ENCODE peak calls at places on chromosomes 7 and 10, in eight cellular contexts. Q, H, S, A, G, F, K and P are unnamed samples.

GRCh38 chr7:76328390-76328789 is 25.9 kb downstream of the HSPB1 start:
- DNase-seq in Q (no peak), H (no peak), S (no peak), A (no peak), G (no peak), F (no peak), K (no peak), P (no peak)

GRCh38 chr7:5082806-5083205 is 37.1 kb downstream of the RBAK start:
- DNase-seq in Q (no peak), H (no peak), S (no peak), A (no peak), G (no peak), F (no peak), K (no peak), P (no peak)

GRCh38 chr10:21497177-21497807 is 28.2 kb downstream of the SKIDA1 start:
- DNase-seq in Q (peak), H (peak), S (peak), A (peak), G (peak), F (peak), K (peak), P (peak)

GRCh38 chr10:92757066-92757716 is 67.4 kb downstream of the HHEX start:
- DNase-seq in Q (peak), H (peak), S (peak), A (peak), G (peak), F (peak), K (peak), P (peak)

GRCh38 chr7:44289341-44290249 is 35.8 kb downstream of the CAMK2B start:
- DNase-seq in Q (no peak), H (no peak), S (no peak), A (no peak), G (no peak), F (no peak), K (no peak), P (no peak)

GRCh38 chr7:51869452-51869851 is 552.8 kb upstream of the COBL start:
- DNase-seq in Q (no peak), H (no peak), S (no peak), A (no peak), G (no peak), F (no peak), K (no peak), P (no peak)

GRCh38 chr7:7970113-7970619 is 1.6 kb downstream of the GLCCI1 start:
- DNase-seq in Q (peak), H (peak), S (no peak), A (peak), G (no peak), F (peak), K (no peak), P (peak)

GRCh38 chr7:81385370-81385769 is 384.5 kb downstream of the HGF start:
- DNase-seq in Q (no peak), H (no peak), S (no peak), A (no peak), G (no peak), F (no peak), K (no peak), P (no peak)

GRCh38 chr7:51263631-51264484 is 52.8 kb downstream of the COBL start:
- DNase-seq in Q (no peak), H (no peak), S (peak), A (no peak), G (peak), F (peak), K (peak), P (no peak)

GRCh38 chr10:69229565-69229886 is 9.4 kb downstream of the HKDC1 start:
- DNase-seq in Q (no peak), H (no peak), S (no peak), A (no peak), G (no peak), F (no peak), K (no peak), P (no peak)

GRCh38 chr7:155850730-155851678 is 38.7 kb upstream of the SHH start:
- DNase-seq in Q (no peak), H (no peak), S (no peak), A (no peak), G (no peak), F (no peak), K (no peak), P (no peak)

GRCh38 chr10:60942604-60943269 is 1.2 kb downstream of the RHOBTB1 start:
- DNase-seq in Q (no peak), H (peak), S (no peak), A (peak), G (peak), F (peak), K (no peak), P (no peak)

GRCh38 chr10:49174926-49175500 is 13.2 kb downstream of the TMEM273 start:
- DNase-seq in Q (no peak), H (no peak), S (no peak), A (no peak), G (no peak), F (peak), K (no peak), P (no peak)

GRCh38 chr10:71058308-71058707 is 154.1 kb upstream of the UNC5B start:
- DNase-seq in Q (no peak), H (no peak), S (no peak), A (no peak), G (no peak), F (no peak), K (no peak), P (no peak)

GRCh38 chr10:71131508-71132088 is 80.8 kb upstream of the UNC5B start:
- DNase-seq in Q (no peak), H (no peak), S (no peak), A (no peak), G (no peak), F (no peak), K (no peak), P (no peak)

DNA sequence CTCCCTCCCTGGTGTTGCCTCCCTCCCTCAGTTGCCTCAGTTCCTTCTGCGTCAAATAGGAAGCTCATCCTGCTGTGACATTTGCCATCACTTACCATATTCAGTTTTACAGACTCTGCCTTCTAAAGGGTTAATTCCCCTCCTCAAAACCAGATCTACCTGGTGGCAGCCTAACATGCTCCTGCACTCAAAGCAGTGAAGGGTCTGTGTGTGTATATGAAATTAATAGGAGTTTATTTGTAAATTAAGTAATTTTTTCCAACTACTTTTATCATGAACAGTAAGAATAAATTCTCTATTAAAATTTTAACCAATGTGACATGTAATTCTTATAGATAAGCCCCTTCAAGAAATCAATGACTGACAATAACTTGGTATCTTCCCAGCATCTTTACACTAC is 158.6 kb upstream of the INSYN2A start:
- DNase-seq in Q (no peak), H (no peak), S (peak), A (no peak), G (no peak), F (no peak), K (no peak), P (no peak)
- TF ChIP-seq EZH2phosphoT487 in Q (no peak), H (no peak), S (no peak), A (no peak), G (no peak), F (no peak), K (no peak), P (no peak)

DNA sequence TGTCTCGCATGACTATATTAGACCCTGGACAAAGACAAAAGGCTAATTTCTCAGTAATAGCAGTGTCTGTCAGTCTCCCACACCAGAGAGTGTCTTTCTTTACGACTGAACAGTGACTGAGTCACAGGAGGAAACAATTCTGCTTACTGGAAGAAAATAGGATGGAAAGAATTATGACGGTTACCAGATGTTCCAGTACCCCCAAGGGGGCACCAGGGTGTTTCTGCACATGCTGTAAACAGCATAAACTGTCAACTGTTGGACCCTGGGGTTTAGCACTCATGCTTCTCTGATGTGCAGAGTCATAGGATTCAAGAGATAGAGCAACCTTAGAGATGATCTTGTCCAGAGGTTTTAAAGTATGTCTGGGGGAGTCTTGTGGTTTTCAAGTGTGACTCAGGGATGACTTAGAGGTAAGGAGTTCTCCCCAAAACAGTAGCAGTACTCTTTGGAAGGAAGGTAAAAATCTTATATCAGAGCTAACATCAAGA is 291.7 kb downstream of the THSD7A start:
- DNase-seq in Q (no peak), H (peak), S (peak), A (no peak), G (peak), F (peak), K (no peak), P (peak)
- H3K4me3 ChIP-seq in Q (no peak), H (no peak), S (no peak), A (no peak), G (no peak), F (no peak), K (no peak), P (no peak)

DNA sequence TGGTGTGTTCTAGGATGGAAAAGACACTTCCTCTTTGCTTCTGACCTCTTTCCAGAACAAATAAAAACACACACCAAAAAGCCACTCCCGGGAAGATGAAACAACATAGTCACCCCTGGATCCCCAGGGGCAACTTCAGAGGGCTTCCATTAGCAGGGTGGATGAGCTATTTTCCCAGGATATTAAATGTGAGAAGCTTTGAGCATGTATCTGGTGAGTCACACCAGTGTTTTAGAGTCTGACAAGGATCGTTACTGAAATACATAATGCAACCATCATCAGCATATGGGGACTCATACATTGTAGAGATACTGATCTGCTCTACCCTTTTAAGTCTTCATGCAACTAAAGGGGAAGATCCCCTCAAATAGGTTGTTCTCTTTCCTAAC is 115.5 kb upstream of the ZNF438 start:
- DNase-seq in Q (no peak), H (peak), S (peak), A (no peak), G (peak), F (no peak), K (no peak), P (no peak)
- TF ChIP-seq EZH2phosphoT487 in Q (no peak), H (no peak), S (no peak), A (no peak), G (no peak), F (no peak), K (no peak), P (no peak)

DNA sequence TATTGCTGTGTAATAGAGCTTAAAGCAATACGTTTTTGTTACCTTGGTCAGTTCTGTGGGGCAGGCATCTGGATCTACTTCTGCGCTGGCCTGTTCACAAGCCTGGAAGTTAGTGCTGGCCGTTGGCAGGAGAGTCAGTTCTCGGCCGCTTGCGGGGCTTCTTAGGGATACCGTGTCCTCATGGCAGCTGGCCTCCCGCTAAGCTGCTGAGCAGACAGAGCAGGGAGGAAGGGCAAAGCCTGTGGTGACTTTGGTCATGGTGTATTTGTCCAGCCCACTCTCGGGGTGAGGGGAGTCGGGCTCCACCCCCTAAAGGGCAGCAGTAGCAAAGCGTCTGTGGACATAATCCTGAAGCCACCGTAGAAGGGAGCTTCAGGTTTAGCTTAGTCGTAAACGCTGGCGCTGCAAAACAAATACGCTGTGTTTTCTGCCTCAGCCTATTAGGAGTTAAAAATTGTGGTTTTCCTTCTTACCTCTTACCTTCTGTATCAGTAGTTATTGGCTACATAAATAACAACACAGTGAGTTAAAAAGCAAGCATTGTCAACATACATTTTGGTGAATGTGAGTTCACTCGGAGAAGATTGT is 12.2 kb downstream of the UBE3C start:
- DNase-seq in Q (peak), H (peak), S (no peak), A (peak), G (no peak), F (peak), K (no peak), P (no peak)
- H3K4me3 ChIP-seq in Q (no peak), H (no peak), S (no peak), A (no peak), G (no peak), F (no peak), K (no peak), P (no peak)

GRCh38 chr10:35640474-35640873 is 1.6 kb downstream of the FZD8 start:
- DNase-seq in Q (peak), H (peak), S (no peak), A (peak), G (peak), F (peak), K (peak), P (peak)

GRCh38 chr10:35638116-35638515 is 4.0 kb downstream of the FZD8 start:
- DNase-seq in Q (no peak), H (no peak), S (no peak), A (peak), G (peak), F (no peak), K (no peak), P (no peak)

GRCh38 chr10:35639021-35639521 is 3.0 kb downstream of the FZD8 start:
- DNase-seq in Q (peak), H (no peak), S (no peak), A (peak), G (peak), F (peak), K (no peak), P (no peak)

GRCh38 chr10:35640951-35641429 is 1.1 kb downstream of the FZD8 start:
- DNase-seq in Q (peak), H (peak), S (peak), A (peak), G (peak), F (peak), K (peak), P (peak)

DNA sequence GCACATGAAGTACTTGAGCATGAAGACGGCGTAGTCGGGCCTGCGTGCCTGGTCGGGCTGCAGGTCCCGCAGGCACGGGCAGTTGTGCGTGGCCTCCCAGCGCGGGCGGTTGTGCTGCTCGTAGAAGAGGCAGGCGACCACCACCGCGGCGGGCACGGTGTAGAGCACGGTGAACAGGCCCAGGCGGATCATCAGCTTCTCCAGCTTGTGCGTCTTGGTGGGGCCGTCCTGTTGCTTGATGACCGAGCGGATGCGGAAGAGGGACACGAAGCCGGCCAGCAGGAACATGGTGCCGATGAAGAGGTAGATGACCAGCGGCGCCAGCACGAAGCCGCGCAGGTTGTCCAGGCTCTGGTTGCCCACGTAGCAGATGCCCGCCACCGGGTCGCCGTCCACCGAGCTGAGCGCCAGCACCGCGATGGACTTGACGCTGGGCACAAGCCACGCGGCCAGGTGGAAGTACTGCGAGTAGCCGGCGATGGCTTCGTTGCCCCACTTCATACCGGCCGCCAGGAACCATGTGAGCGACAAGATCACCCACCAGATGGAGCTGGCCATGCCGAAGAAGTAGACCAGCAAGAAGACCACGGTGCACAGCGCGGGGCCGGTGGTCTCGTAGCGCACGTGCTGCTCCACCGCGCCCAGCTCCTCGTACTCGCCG is 2.3 kb downstream of the FZD8 start:
- DNase-seq in Q (peak), H (peak), S (no peak), A (peak), G (peak), F (peak), K (no peak), P (no peak)
- TF ChIP-seq EZH2phosphoT487 in Q (no peak), H (no peak), S (no peak), A (no peak), G (no peak), F (no peak), K (no peak), P (no peak)